ENCODE peak calls at places on chromosomes 11 and 22, in four cellular contexts. B, U, X and I are unnamed samples.

GRCh38 chr11:69489746-69490365 is 8.4 kb downstream of the LINC01488 start:
- DNase-seq in B (no peak), U (no peak), X (peak), I (no peak)

GRCh38 chr22:21816787-21817496 is 50.5 kb downstream of the MAPK1 start:
- DNase-seq in B (no peak), U (no peak), X (no peak), I (no peak)

GRCh38 chr11:2378527-2379210 is 1.6 kb downstream of the CD81 start:
- DNase-seq in B (no peak), U (peak), X (peak), I (peak)

GRCh38 chr11:112971200-112971599 is 10.0 kb downstream of the NCAM1 start:
- DNase-seq in B (no peak), U (no peak), X (no peak), I (no peak)

GRCh38 chr11:128692750-128693578 is 908 bp upstream of the FLI1 start:
- DNase-seq in B (peak), U (no peak), X (peak), I (no peak)

GRCh38 chr11:114279778-114280532 is 16.2 kb upstream of the NNMT start:
- DNase-seq in B (no peak), U (no peak), X (no peak), I (no peak)

GRCh38 chr11:69558519-69558941 is 77.1 kb downstream of the LINC01488 start:
- DNase-seq in B (no peak), U (no peak), X (no peak), I (no peak)

GRCh38 chr11:6687876-6688275 is 4.7 kb upstream of the MRPL17 start:
- DNase-seq in B (no peak), U (no peak), X (no peak), I (no peak)

GRCh38 chr22:45603631-45604030 is 68.0 kb upstream of the ATXN10 start:
- DNase-seq in B (no peak), U (no peak), X (no peak), I (no peak)

GRCh38 chr11:122186439-122187080 is 70.5 kb upstream of the BLID start:
- DNase-seq in B (no peak), U (no peak), X (no peak), I (no peak)

GRCh38 chr22:30426395-30427353 is 1.1 kb downstream of the MTFP1 start:
- DNase-seq in B (peak), U (peak), X (peak), I (peak)

GRCh38 chr11:33507967-33508366 is 192.7 kb downstream of the C11orf91 start:
- DNase-seq in B (peak), U (no peak), X (no peak), I (no peak)

GRCh38 chr11:88421530-88421929 is 84.0 kb upstream of the CTSC start:
- DNase-seq in B (no peak), U (no peak), X (no peak), I (no peak)

DNA sequence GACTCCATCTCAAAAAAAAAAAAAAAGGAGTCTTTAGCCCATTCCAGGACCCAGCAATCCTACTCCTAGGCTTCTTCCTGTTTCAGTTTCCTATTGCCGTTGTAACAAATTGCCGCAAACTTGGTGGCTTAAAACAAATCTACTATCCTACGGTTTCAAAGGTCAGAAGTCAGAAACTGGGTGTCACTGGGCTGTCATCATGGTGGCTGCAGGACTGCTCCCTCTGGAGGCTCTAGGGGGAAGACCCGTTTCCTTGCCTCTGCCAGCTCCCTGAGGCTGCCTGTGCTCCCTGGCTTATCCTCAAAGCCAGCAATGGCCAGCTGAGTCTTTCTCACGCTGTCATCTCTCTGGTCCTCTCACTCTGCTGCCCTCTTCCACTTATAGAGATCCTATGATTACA is 8.7 kb upstream of the DAGLA start:
- DNase-seq in B (peak), U (no peak), X (no peak), I (peak)
- TF ChIP-seq CTCF in B (no peak), U (no peak), X (peak), I (peak)

DNA sequence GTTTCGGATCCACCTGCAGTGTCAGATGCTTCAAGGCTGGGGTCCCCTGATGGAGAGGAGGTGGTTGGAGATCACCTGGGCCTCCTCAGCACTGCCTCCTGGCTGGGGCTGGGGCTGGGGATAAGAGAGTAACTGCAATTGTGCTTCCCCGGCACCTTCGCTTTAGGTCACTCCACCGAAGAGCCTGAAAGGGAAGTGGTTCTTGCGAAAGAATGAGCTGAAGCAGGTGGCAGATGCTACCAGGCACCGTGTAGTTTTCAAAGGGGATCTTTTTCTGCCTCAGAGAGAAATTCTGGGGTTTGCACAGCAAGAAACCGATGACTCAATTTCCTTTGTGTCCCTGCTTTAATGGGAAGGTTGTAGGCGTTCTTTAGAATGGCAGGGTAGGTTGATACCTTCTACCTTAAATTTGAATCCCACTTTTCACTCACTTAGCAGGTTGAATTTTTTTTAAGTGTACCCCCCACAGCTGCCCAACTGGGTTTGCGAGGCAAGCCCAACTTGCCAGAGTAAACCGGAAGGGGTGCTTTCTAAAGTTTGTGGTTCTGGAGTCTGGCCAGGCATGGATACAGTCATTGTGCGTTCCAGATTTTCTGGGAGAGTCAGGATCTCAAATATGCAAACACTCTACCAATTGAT is 5.3 kb downstream of the CD44 start:
- DNase-seq in B (no peak), U (no peak), X (peak), I (no peak)
- TF ChIP-seq CTCF in B (no peak), U (no peak), X (peak), I (no peak)

GRCh38 chr11:66126064-66126463 is 56.0 kb downstream of the PACS1 start:
- DNase-seq in B (no peak), U (no peak), X (no peak), I (no peak)

GRCh38 chr11:66130978-66131377 is 60.9 kb downstream of the PACS1 start:
- DNase-seq in B (no peak), U (no peak), X (no peak), I (no peak)

GRCh38 chr11:66124564-66124963 is 54.5 kb downstream of the PACS1 start:
- DNase-seq in B (no peak), U (no peak), X (no peak), I (no peak)

GRCh38 chr11:66123902-66124301 is 53.8 kb downstream of the PACS1 start:
- DNase-seq in B (no peak), U (no peak), X (no peak), I (no peak)

DNA sequence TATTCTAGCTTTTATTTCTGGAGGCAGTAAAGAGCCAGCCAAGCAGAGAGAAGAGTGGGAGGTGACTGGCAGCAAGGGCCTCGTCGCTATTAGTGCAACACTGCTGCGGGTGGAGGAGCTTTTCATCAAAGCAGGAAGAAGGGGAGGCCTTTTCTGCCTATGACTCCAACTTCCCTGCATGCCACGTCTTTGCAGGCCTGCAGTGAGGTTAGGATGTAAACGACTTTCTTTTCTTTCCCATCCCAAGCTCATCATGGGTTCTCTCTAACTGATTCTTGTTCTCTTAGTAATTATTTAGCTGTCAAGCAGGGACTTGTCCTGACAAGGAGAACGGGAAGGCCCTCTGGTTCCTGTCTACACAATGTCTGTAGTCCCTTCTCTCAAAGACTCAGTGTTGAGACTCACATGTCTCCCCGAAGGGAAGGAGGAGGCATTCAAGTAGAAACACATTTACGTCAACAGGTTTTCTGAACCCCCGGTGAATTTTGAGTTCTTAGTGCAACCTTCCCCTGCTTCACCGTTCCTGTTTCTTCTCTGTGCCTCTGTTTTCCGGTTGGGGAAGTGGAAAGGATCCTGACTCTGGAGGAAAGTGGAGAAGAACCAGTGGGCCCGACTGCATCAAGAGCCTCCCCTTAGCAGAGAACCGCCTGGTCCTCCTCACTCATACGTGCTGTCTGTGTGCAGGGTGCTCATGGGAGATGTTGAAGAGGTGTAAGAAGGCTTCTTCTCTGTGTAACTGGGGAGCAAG is 56.9 kb downstream of the PACS1 start:
- DNase-seq in B (no peak), U (peak), X (no peak), I (peak)
- TF ChIP-seq CTCF in B (no peak), U (no peak), X (no peak), I (no peak)

GRCh38 chr11:94602430-94603372 is 35.5 kb downstream of the PIWIL4 start:
- DNase-seq in B (peak), U (peak), X (peak), I (peak)
- TF ChIP-seq CTCF in B (no peak), U (no peak), X (no peak), I (peak)

DNA sequence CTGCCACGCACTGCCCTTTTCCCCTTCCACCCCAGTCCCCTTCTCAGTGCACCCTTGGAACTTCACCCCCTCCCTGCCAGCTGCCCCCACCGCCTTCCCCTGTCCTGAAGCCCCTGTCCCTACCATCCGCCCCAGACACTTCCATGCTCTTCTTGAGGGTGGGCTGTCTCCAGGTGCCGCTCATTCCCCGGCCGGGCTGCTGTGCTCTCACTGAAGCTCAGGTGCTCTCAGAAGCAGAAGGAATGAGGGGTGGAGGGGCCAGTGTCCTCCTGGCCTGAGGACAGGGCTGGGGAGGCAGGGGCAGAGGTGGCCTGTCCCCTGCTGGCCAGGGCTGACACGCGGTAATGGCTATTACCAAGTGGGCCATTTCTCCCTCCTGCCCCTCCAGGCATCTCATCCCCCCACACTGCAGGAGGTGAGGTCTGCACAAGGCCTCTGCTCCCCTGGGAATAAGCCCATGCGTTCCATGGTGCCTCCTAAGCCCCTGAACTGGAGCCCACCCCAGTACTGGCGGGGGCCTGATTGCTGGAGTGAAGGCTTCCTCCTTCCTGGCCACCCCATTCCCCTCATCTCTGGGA is 6.6 kb upstream of the BID start:
- DNase-seq in B (no peak), U (no peak), X (no peak), I (no peak)
- TF ChIP-seq CTCF in B (no peak), U (no peak), X (no peak), I (no peak)

DNA sequence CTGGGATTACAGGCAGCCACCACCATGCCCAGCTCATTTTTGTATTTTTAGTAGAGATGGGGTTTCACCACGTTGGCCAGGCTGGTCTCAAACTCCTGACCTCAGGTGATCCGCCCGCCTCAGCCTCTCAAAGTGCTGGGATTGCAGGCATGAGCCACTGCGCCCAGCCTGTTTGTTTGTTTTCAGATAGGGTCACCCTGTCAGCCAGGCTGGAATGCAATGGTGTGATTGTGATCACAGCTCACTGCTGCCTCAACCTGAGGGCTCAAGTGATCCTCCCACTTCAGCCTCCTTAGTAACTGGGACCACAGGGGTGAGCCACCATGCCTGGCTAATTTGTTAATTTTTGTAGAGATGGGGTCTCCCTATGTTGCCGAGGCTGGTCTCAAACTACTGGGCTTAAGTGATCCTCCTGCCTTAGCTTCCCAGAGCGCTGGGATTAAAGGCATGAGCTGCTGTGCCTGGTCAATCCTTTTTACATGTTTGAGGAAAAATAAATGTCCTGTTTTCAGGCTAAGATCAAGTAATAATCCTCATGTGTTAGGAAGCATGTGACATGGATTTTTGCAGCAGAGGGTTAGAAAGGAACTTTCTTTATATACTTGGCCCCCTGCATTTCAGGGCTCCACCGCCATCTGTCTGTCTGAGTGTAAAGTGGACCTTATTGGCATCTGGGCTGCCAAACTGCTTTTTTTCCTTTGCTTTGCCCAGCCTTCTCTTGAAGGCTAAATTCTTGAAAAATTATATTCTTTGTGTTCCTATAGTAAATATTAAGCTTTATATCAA is 4.8 kb upstream of the SLC3A2 start:
- DNase-seq in B (no peak), U (no peak), X (peak), I (no peak)
- TF ChIP-seq CTCF in B (no peak), U (no peak), X (no peak), I (no peak)